ENCODE peak calls at places on chromosomes 2 and 18, in seven cellular contexts. V is GM12891, S is HepG2, H is GM12892, E is SK-N-SH, W is H1, L is GM12878. K is an unnamed sample.

GRCh38 chr2:49490710-49491109 is 336.4 kb upstream of the FSHR start:
- DNase-seq in V (peak), S (peak), H (peak), E (no peak), W (peak), L (no peak), K (peak)

GRCh38 chr2:229446316-229446715 is 175.2 kb upstream of the PID1 start:
- DNase-seq in V (no peak), S (no peak), H (no peak), E (no peak), W (no peak), L (no peak), K (no peak)

GRCh38 chr2:48471048-48471474 is 58.9 kb upstream of the STON1 start:
- DNase-seq in V (no peak), S (peak), H (no peak), E (peak), W (no peak), L (no peak), K (peak)

GRCh38 chr2:11569636-11570035 is 35.8 kb downstream of the GREB1 start:
- DNase-seq in V (no peak), S (no peak), H (no peak), E (no peak), W (no peak), L (no peak), K (no peak)

GRCh38 chr18:23694642-23695430 is 5.6 kb downstream of the LAMA3 start:
- DNase-seq in V (no peak), S (no peak), H (no peak), E (no peak), W (no peak), L (no peak), K (no peak)

GRCh38 chr2:135225781-135226180 is 173.7 kb downstream of the RAB3GAP1 start:
- DNase-seq in V (no peak), S (no peak), H (no peak), E (no peak), W (no peak), L (no peak), K (no peak)

GRCh38 chr2:3041246-3041645 is 336.4 kb downstream of the EIPR1 start:
- DNase-seq in V (no peak), S (no peak), H (no peak), E (no peak), W (no peak), L (no peak), K (no peak)

GRCh38 chr2:188978291-188979081 is 4.3 kb downstream of the COL3A1 start:
- DNase-seq in V (no peak), S (peak), H (no peak), E (no peak), W (no peak), L (peak), K (no peak)

GRCh38 chr2:182763311-182763912 is 47.4 kb downstream of the DNAJC10 start:
- DNase-seq in V (no peak), S (peak), H (no peak), E (peak), W (no peak), L (no peak), K (peak)

GRCh38 chr2:75130171-75130570 is 69.1 kb downstream of the TACR1 start:
- DNase-seq in V (no peak), S (no peak), H (no peak), E (peak), W (no peak), L (no peak), K (no peak)

GRCh38 chr2:150156415-150156814 is 331.1 kb downstream of the RND3 start:
- DNase-seq in V (no peak), S (no peak), H (no peak), E (no peak), W (no peak), L (no peak), K (no peak)

GRCh38 chr2:234641086-234641485 is 144.2 kb upstream of the ARL4C start:
- DNase-seq in V (no peak), S (no peak), H (no peak), E (no peak), W (no peak), L (no peak), K (no peak)

GRCh38 chr2:234640657-234641056 is 143.8 kb upstream of the ARL4C start:
- DNase-seq in V (no peak), S (no peak), H (no peak), E (no peak), W (no peak), L (no peak), K (no peak)

GRCh38 chr2:234643407-234643806 is 146.5 kb upstream of the ARL4C start:
- DNase-seq in V (no peak), S (no peak), H (no peak), E (no peak), W (no peak), L (no peak), K (no peak)
- TF ChIP-seq TAF1 in V (no peak), S (no peak), H (no peak), E (no peak), W (no peak), L (no peak), K (no peak)

DNA sequence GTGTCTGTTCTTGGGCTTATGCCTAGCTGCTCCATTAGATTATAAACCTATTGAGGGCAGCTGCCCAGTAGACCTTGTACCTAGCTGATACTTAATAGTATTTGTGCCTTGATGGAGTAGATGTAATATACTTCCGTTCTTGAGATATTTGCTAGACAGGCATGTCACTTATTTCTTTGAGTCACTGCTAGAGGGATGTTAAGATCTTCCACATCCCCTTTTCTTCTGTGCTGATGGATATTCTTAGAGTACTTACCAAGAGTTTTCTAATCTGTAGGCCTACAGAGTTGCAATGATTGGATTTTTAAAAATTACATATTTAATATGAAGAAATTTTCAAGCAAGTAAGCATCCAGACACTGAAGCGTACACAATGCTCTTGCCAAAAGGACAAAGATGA is 226.7 kb downstream of the TPGS2 start:
- DNase-seq in V (no peak), S (no peak), H (no peak), E (no peak), W (no peak), L (no peak), K (no peak)
- TF ChIP-seq TAF1 in V (no peak), S (no peak), H (no peak), E (no peak), W (no peak), L (no peak), K (no peak)

DNA sequence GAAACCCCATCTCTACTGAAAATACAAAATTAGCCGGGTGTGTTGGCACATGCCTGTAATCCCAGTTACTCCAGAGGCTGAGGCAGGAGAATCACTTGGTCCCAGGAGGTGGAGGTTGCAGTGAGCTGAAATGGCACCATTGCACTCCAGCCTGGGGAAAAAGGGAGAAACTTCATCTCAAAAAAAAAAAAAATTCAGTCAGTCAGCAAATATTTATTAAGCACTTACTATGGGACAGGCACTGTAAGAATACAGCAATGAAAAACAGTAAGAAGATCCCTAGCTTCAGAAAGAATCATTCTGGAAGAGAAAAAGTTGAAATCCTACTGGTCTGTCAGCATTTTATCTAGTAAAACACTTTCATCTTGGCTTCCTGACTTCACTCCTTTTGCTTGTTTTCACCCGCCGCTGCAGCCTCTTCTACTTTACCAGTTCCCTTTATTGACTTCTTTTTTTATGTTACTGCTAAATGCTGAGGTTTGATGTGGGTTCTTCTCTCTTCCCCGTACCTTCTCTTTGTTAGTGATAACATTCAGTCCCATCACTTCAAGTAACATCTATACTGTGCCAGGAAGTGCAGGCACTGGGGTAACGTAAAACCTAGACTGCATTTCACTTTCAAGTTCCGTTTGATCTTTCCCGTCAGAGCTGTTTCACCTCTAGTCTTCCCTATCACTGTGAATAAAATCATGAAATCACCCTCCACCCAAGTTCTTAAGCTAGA is 10.8 kb upstream of the TAF4B start:
- DNase-seq in V (no peak), S (no peak), H (peak), E (no peak), W (no peak), L (peak), K (no peak)
- TF ChIP-seq TAF1 in V (no peak), S (no peak), H (no peak), E (no peak), W (no peak), L (peak), K (no peak)

DNA sequence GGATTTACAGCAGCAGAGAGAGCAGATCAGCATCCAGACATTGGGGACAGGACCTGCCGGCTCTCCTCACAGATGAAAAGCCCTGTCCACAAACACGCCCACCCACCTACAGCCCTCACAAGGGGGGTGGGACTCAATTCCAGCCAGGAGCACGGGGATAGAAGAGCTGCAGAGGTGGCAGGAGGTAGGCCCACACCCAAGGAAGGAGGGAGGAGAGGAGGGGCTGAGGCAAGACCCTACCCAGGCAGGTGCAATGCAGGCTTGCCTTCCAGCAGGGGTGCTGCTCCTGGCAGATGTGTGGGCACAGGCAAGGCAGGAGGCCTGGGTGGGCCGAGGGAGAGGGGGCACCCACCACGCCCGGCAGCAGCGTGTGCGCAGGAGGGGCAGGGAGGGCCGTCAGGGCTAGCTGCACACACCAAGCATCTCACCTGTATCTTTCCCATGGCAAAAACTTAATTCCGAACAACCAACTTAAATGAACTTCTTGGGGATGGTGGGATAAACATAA is 219.7 kb downstream of the HDAC4 start:
- DNase-seq in V (no peak), S (no peak), H (no peak), E (no peak), W (no peak), L (no peak), K (no peak)
- TF ChIP-seq TAF1 in V (no peak), S (no peak), H (no peak), E (no peak), W (no peak), L (no peak), K (no peak)

GRCh38 chr2:196449083-196449482 is 190.4 kb upstream of the CCDC150 start:
- DNase-seq in V (no peak), S (no peak), H (no peak), E (no peak), W (no peak), L (no peak), K (no peak)

GRCh38 chr2:196452758-196453157 is 186.8 kb upstream of the CCDC150 start:
- DNase-seq in V (no peak), S (no peak), H (no peak), E (no peak), W (no peak), L (no peak), K (no peak)

GRCh38 chr2:196448680-196449079 is 190.8 kb upstream of the CCDC150 start:
- DNase-seq in V (no peak), S (no peak), H (no peak), E (no peak), W (no peak), L (no peak), K (no peak)

GRCh38 chr2:196454492-196454891 is 185.0 kb upstream of the CCDC150 start:
- DNase-seq in V (no peak), S (no peak), H (no peak), E (no peak), W (no peak), L (no peak), K (no peak)

GRCh38 chr2:196453613-196454047 is 185.9 kb upstream of the CCDC150 start:
- DNase-seq in V (peak), S (peak), H (no peak), E (peak), W (no peak), L (peak), K (peak)
- TF ChIP-seq TAF1 in V (no peak), S (no peak), H (no peak), E (no peak), W (no peak), L (no peak), K (no peak)